ENCODE peak calls at places on chromosomes 1 and 21, in five cellular contexts. Z is ovary, X is foreskin fibroblast, S is GM23338, W is mucosa of descending colon. U is an unnamed sample.

GRCh38 chr1:67626495-67627235 is 58.3 kb upstream of the GADD45A start:
- DNase-seq in W (no peak), X (peak; percentile 78), S (no peak), Z (no peak), U (no peak)

GRCh38 chr21:18716578-18717138 is 313.1 kb upstream of the TMPRSS15 start:
- DNase-seq in W (no peak), X (no peak), Z (no peak), S (no peak), U (no peak)

GRCh38 chr1:39258146-39258924 is 53.8 kb downstream of the MACF1 start:
- DNase-seq in Z (peak; percentile 73), S (peak; percentile 89), W (no peak), X (peak; percentile 81), U (peak; percentile 50)

GRCh38 chr1:75723989-75724471 is 479 bp upstream of the ACADM start:
- DNase-seq in Z (peak; percentile 92), S (peak; percentile 91), W (peak; percentile 91), X (peak; percentile 86), U (peak; percentile 45)

GRCh38 chr21:31326478-31327247 is 17.4 kb downstream of the TIAM1 start:
- DNase-seq in W (no peak), Z (no peak), X (peak; percentile 62), S (no peak), U (no peak)

GRCh38 chr1:88683516-88683847 is 591 bp upstream of the PKN2 start:
- DNase-seq in W (peak; percentile 80), S (peak; percentile 63), Z (peak; percentile 66), X (peak; percentile 56), U (no peak)

GRCh38 chr1:207938016-207938415 is 27.1 kb upstream of the CD34 start:
- DNase-seq in Z (no peak), X (no peak), W (no peak), S (no peak), U (no peak)

GRCh38 chr1:153509729-153510354 is 25.9 kb downstream of the S100A6 start:
- DNase-seq in S (peak; percentile 74), X (peak; percentile 64), Z (no peak), W (peak; percentile 59), U (peak; percentile 55)

GRCh38 chr1:25703671-25704637 is 87.4 kb downstream of the MAN1C1 start:
- DNase-seq in S (no peak), W (no peak), X (peak; percentile 44), Z (no peak), U (no peak)

GRCh38 chr1:30964706-30965105 is 56.1 kb upstream of the SDC3 start:
- DNase-seq in Z (no peak), X (no peak), S (no peak), W (no peak), U (no peak)

GRCh38 chr1:54275349-54275748 is 75.4 kb downstream of the MRPL37 start:
- DNase-seq in S (no peak), W (no peak), Z (peak; percentile 73), X (peak; percentile 80), U (no peak)

GRCh38 chr1:223358826-223359225 is 5.2 kb downstream of the SUSD4 start:
- DNase-seq in X (no peak), Z (no peak), W (no peak), S (peak; percentile 35), U (no peak)

GRCh38 chr1:116571215-116571919 is 541 bp upstream of the CD58 start:
- DNase-seq in Z (peak; percentile 42), W (no peak), X (no peak), S (peak; percentile 39), U (no peak)

GRCh38 chr21:27693376-27693775 is 726.5 kb upstream of the ADAMTS5 start:
- DNase-seq in W (no peak), S (no peak), Z (no peak), X (peak; percentile 84), U (no peak)

GRCh38 chr21:14223365-14223764 is 7.4 kb downstream of the RBM11 start:
- DNase-seq in S (no peak), X (no peak), W (no peak), Z (no peak), U (no peak)

GRCh38 chr21:46542588-46543092 is 62.2 kb downstream of the S100B start:
- DNase-seq in S (no peak), X (no peak), W (no peak), Z (no peak), U (no peak)

GRCh38 chr1:39485046-39485803 is 6.2 kb upstream of the BMP8A start:
- DNase-seq in S (no peak), Z (peak; percentile 92), X (no peak), W (no peak), U (no peak)

GRCh38 chr1:114130846-114131525 is 22.7 kb downstream of the SYT6 start:
- DNase-seq in X (no peak), Z (no peak), S (no peak), W (no peak), U (no peak)

GRCh38 chr1:192604979-192605620 is 29.5 kb downstream of the RGS1 start:
- DNase-seq in W (no peak), S (no peak), X (no peak), Z (no peak), U (no peak)

GRCh38 chr1:119885903-119886783 is 10.2 kb downstream of the ADAM30 start:
- DNase-seq in S (peak; percentile 77), W (peak; percentile 47), X (peak; percentile 68), Z (peak; percentile 63), U (no peak)

GRCh38 chr1:76501576-76502219 is 365.6 kb upstream of the ST6GALNAC5 start:
- DNase-seq in W (no peak), Z (no peak), S (peak; percentile 77), X (no peak), U (no peak)

GRCh38 chr1:109391626-109392025 is 6.1 kb downstream of the SORT1 start:
- DNase-seq in S (no peak), X (no peak), W (no peak), Z (no peak), U (no peak)

GRCh38 chr1:5734996-5735395 is 257.2 kb downstream of the NPHP4 start:
- DNase-seq in X (no peak), S (no peak), Z (no peak), W (no peak), U (no peak)

GRCh38 chr1:114431026-114431425 is 80.0 kb downstream of the TRIM33 start:
- DNase-seq in X (no peak), S (no peak), Z (no peak), W (no peak), U (no peak)

GRCh38 chr1:180165096-180165495 is 10.4 kb downstream of the QSOX1 start:
- DNase-seq in W (no peak), S (no peak), Z (no peak), X (no peak), U (no peak)

GRCh38 chr1:2344744-2345296 is 46.5 kb downstream of the MORN1 start:
- DNase-seq in S (no peak), W (peak; percentile 44), X (no peak), Z (peak; percentile 17), U (no peak)

GRCh38 chr21:17931080-17931479 is 111.9 kb upstream of the C21orf91 start:
- DNase-seq in Z (no peak), S (peak; percentile 48), W (no peak), X (no peak), U (no peak)

GRCh38 chr21:32335601-32336575 is 37.2 kb downstream of the MRAP start:
- DNase-seq in Z (no peak), S (no peak), X (peak; percentile 50), W (no peak), U (no peak)

GRCh38 chr1:206589206-206589605 is 23.1 kb downstream of the EIF2D start:
- DNase-seq in Z (peak; percentile 55), W (no peak), X (peak; percentile 91), S (no peak), U (no peak)

GRCh38 chr1:234239515-234239914 is 133.7 kb upstream of the COA6 start:
- DNase-seq in Z (no peak), X (no peak), W (no peak), S (no peak), U (no peak)

GRCh38 chr1:203628185-203628996 is 1.8 kb downstream of the ATP2B4 start:
- DNase-seq in X (peak; percentile 81), Z (peak; percentile 70), W (peak; percentile 64), S (peak; percentile 93), U (no peak)

GRCh38 chr1:210201671-210202070 is 30.9 kb upstream of the SERTAD4 start:
- DNase-seq in X (peak; percentile 53), W (no peak), S (no peak), Z (no peak), U (no peak)

GRCh38 chr1:18535391-18536210 is 54.9 kb downstream of the KLHDC7A start:
- DNase-seq in Z (no peak), W (no peak), S (no peak), X (no peak), U (no peak)

GRCh38 chr1:221567859-221568507 is 173.9 kb downstream of the DUSP10 start:
- DNase-seq in W (no peak), Z (no peak), S (no peak), X (peak; percentile 10), U (no peak)

GRCh38 chr1:225941949-225942222 is 866 bp upstream of the LEFTY2 start:
- DNase-seq in X (no peak), W (no peak), Z (no peak), S (no peak), U (no peak)

GRCh38 chr21:36788116-36788515 is 89.2 kb downstream of the SIM2 start:
- DNase-seq in Z (no peak), X (peak; percentile 59), S (no peak), W (peak; percentile 84), U (no peak)

GRCh38 chr1:12507631-12508030 is 110.4 kb downstream of the DHRS3 start:
- DNase-seq in Z (no peak), S (no peak), X (no peak), W (no peak), U (no peak)

GRCh38 chr1:3491291-3492246 is 37.1 kb downstream of the ARHGEF16 start:
- DNase-seq in X (peak; percentile 76), W (peak; percentile 78), Z (peak; percentile 90), S (peak; percentile 68), U (peak; percentile 59)
- TF ChIP-seq CTCF in X (peak; percentile 91), W (peak; percentile 100), Z (peak; percentile 100), S (peak; percentile 82), U (peak; percentile 70)

GRCh38 chr1:53172751-53173498 is 23.7 kb upstream of the CPT2 start:
- DNase-seq in X (peak; percentile 86), S (peak; percentile 39), W (no peak), Z (no peak), U (no peak)
- TF ChIP-seq CTCF in X (peak; percentile 26), S (no peak), W (no peak), Z (no peak), U (peak; percentile 11)

GRCh38 chr1:216944864-216945505 is 221.8 kb upstream of the ESRRG start:
- DNase-seq in W (no peak), Z (no peak), X (no peak), S (peak; percentile 64), U (no peak)
- TF ChIP-seq CTCF in W (no peak), Z (no peak), X (no peak), S (peak; percentile 47), U (peak; percentile 17)

GRCh38 chr1:85230305-85230977 is 29.0 kb downstream of the C1orf52 start:
- DNase-seq in Z (no peak), S (peak; percentile 60), X (no peak), W (no peak), U (no peak)
- TF ChIP-seq CTCF in Z (no peak), S (peak; percentile 58), X (peak; percentile 21), W (no peak), U (no peak)

GRCh38 chr1:48680411-48681035 is 96.2 kb downstream of the BEND5 start:
- DNase-seq in W (no peak), Z (no peak), S (peak; percentile 72), X (no peak), U (no peak)
- TF ChIP-seq CTCF in W (no peak), Z (no peak), S (peak; percentile 52), X (no peak), U (no peak)

U was measured in D721Med.